ENCODE peak calls at places on chromosome 2, in eight cellular contexts. One of them, this sample, is unnamed.

GRCh38 chr2:72000110-72000509 is 147.6 kb downstream of the CYP26B1 start:
- DNase-seq in NCI-H460: no peak
- DNase-seq in Kasumi-1: no peak
- DNase-seq in hepatic stellate cell: no peak
- DNase-seq in H54: no peak
- DNase-seq in activated effector memory CD4-positive, alpha-beta T cell treated with Interleukin-2 at 50 U/mL for 16 hours: no peak
- DNase-seq in aorta: no peak
- DNase-seq in GM03348: no peak
- DNase-seq in this sample: no peak

GRCh38 chr2:58398406-58398805 is 157.3 kb upstream of the FANCL start:
- DNase-seq in NCI-H460: no peak
- DNase-seq in Kasumi-1: no peak
- DNase-seq in hepatic stellate cell: no peak
- DNase-seq in H54: no peak
- DNase-seq in activated effector memory CD4-positive, alpha-beta T cell treated with Interleukin-2 at 50 U/mL for 16 hours: no peak
- DNase-seq in aorta: no peak
- DNase-seq in GM03348: no peak
- DNase-seq in this sample: no peak

GRCh38 chr2:194545978-194546377 is 1111.0 kb upstream of the SLC39A10 start:
- DNase-seq in NCI-H460: peak
- DNase-seq in Kasumi-1: peak
- DNase-seq in hepatic stellate cell: no peak
- DNase-seq in H54: no peak
- DNase-seq in activated effector memory CD4-positive, alpha-beta T cell treated with Interleukin-2 at 50 U/mL for 16 hours: no peak
- DNase-seq in aorta: no peak
- DNase-seq in GM03348: no peak
- DNase-seq in this sample: no peak

GRCh38 chr2:178517496-178517895 is 37.2 kb downstream of the PLEKHA3 start:
- DNase-seq in NCI-H460: no peak
- DNase-seq in Kasumi-1: no peak
- DNase-seq in hepatic stellate cell: no peak
- DNase-seq in H54: no peak
- DNase-seq in activated effector memory CD4-positive, alpha-beta T cell treated with Interleukin-2 at 50 U/mL for 16 hours: no peak
- DNase-seq in aorta: no peak
- DNase-seq in GM03348: peak
- DNase-seq in this sample: no peak

GRCh38 chr2:162025121-162025911 is 48.7 kb downstream of the DPP4 start:
- DNase-seq in NCI-H460: no peak
- DNase-seq in Kasumi-1: no peak
- DNase-seq in hepatic stellate cell: peak
- DNase-seq in H54: no peak
- DNase-seq in activated effector memory CD4-positive, alpha-beta T cell treated with Interleukin-2 at 50 U/mL for 16 hours: no peak
- DNase-seq in aorta: no peak
- DNase-seq in GM03348: peak
- DNase-seq in this sample: no peak

GRCh38 chr2:19890104-19890503 is 11.7 kb downstream of the TTC32 start:
- DNase-seq in NCI-H460: no peak
- DNase-seq in Kasumi-1: no peak
- DNase-seq in hepatic stellate cell: no peak
- DNase-seq in H54: no peak
- DNase-seq in activated effector memory CD4-positive, alpha-beta T cell treated with Interleukin-2 at 50 U/mL for 16 hours: no peak
- DNase-seq in aorta: no peak
- DNase-seq in GM03348: no peak
- DNase-seq in this sample: no peak

GRCh38 chr2:237486819-237487448 is at the start of gene MLPH:
- DNase-seq in NCI-H460: no peak
- DNase-seq in Kasumi-1: no peak
- DNase-seq in hepatic stellate cell: no peak
- DNase-seq in H54: peak
- DNase-seq in activated effector memory CD4-positive, alpha-beta T cell treated with Interleukin-2 at 50 U/mL for 16 hours: no peak
- DNase-seq in aorta: peak
- DNase-seq in GM03348: peak
- DNase-seq in this sample: no peak

GRCh38 chr2:23988371-23988770 is 21.5 kb upstream of the MFSD2B start:
- DNase-seq in NCI-H460: peak
- DNase-seq in Kasumi-1: peak
- DNase-seq in hepatic stellate cell: no peak
- DNase-seq in H54: no peak
- DNase-seq in activated effector memory CD4-positive, alpha-beta T cell treated with Interleukin-2 at 50 U/mL for 16 hours: no peak
- DNase-seq in aorta: no peak
- DNase-seq in GM03348: peak
- DNase-seq in this sample: no peak

GRCh38 chr2:51782874-51783765 is 751.2 kb upstream of the NRXN1 start:
- DNase-seq in NCI-H460: no peak
- DNase-seq in Kasumi-1: no peak
- DNase-seq in hepatic stellate cell: no peak
- DNase-seq in H54: no peak
- DNase-seq in activated effector memory CD4-positive, alpha-beta T cell treated with Interleukin-2 at 50 U/mL for 16 hours: no peak
- DNase-seq in aorta: no peak
- DNase-seq in GM03348: peak
- DNase-seq in this sample: no peak

GRCh38 chr2:95314964-95315611 is 17.9 kb downstream of the KCNIP3 start:
- DNase-seq in NCI-H460: no peak
- DNase-seq in Kasumi-1: peak
- DNase-seq in hepatic stellate cell: peak
- DNase-seq in H54: peak
- DNase-seq in activated effector memory CD4-positive, alpha-beta T cell treated with Interleukin-2 at 50 U/mL for 16 hours: no peak
- DNase-seq in aorta: peak
- DNase-seq in GM03348: peak
- DNase-seq in this sample: no peak

GRCh38 chr2:224078656-224079055 is 39.6 kb upstream of the SERPINE2 start:
- DNase-seq in NCI-H460: no peak
- DNase-seq in Kasumi-1: no peak
- DNase-seq in hepatic stellate cell: no peak
- DNase-seq in H54: no peak
- DNase-seq in activated effector memory CD4-positive, alpha-beta T cell treated with Interleukin-2 at 50 U/mL for 16 hours: no peak
- DNase-seq in aorta: no peak
- DNase-seq in GM03348: no peak
- DNase-seq in this sample: no peak